ENCODE peak calls at places on chromosomes 13 and 19, in eight cellular contexts. N, O, X, R, A, H, F and B are unnamed samples.

GRCh38 chr13:26482451-26483197 is 74.9 kb upstream of the WASF3 start:
- DNase-seq in N (peak; percentile 69), O (peak; percentile 31), X (peak; percentile 74), R (peak; percentile 71), A (peak; percentile 57), H (no peak), F (peak; percentile 47), B (peak; percentile 77)

GRCh38 chr13:48496796-48497195 is 36.1 kb downstream of the RCBTB2 start:
- DNase-seq in N (no peak), O (no peak), X (no peak), R (no peak), A (no peak), H (no peak), F (no peak), B (no peak)

GRCh38 chr13:46345400-46345799 is 41.7 kb downstream of the RUBCNL start:
- DNase-seq in N (no peak), O (no peak), X (no peak), R (no peak), A (no peak), H (no peak), F (no peak), B (no peak)

GRCh38 chr13:42946927-42947326 is 45.1 kb downstream of the EPSTI1 start:
- DNase-seq in N (no peak), O (no peak), X (no peak), R (no peak), A (no peak), H (no peak), F (no peak), B (no peak)

GRCh38 chr13:45138282-45138681 is 18.0 kb downstream of the GTF2F2 start:
- DNase-seq in N (no peak), O (no peak), X (no peak), R (no peak), A (no peak), H (no peak), F (no peak), B (no peak)

GRCh38 chr19:38496116-38496515 is 62.6 kb downstream of the RYR1 start:
- DNase-seq in N (no peak), O (no peak), X (no peak), R (no peak), A (no peak), H (no peak), F (no peak), B (no peak)

GRCh38 chr19:1830978-1831377 is 17.3 kb downstream of the REXO1 start:
- DNase-seq in N (no peak), O (no peak), X (no peak), R (no peak), A (no peak), H (no peak), F (no peak), B (no peak)

GRCh38 chr19:6062274-6062673 is 48.0 kb downstream of the RFX2 start:
- DNase-seq in N (no peak), O (no peak), X (no peak), R (no peak), A (no peak), H (no peak), F (no peak), B (no peak)

GRCh38 chr19:16052353-16052752 is 23.9 kb upstream of the TPM4 start:
- DNase-seq in N (no peak), O (no peak), X (no peak), R (no peak), A (no peak), H (no peak), F (no peak), B (no peak)

GRCh38 chr19:33344611-33345010 is 28.9 kb upstream of the CEBPG start:
- DNase-seq in N (no peak), O (no peak), X (no peak), R (no peak), A (no peak), H (no peak), F (no peak), B (no peak)

GRCh38 chr13:72029981-72030380 is 163.0 kb upstream of the DACH1 start:
- DNase-seq in N (no peak), O (no peak), X (no peak), R (no peak), A (no peak), H (no peak), F (no peak), B (no peak)